ENCODE peak calls at places on chromosomes 6 and 20, in ten cellular contexts. F is left cardiac atrium; U is CD4-positive, alpha-beta T cell; R is naive thymus-derived CD8-positive, alpha-beta T cell; D is breast epithelium; X is activated effector memory CD4-positive, alpha-beta T cell treated with Interleukin-2 at 50 U/mL for 16 hours; I is osteoblast; T is cardiac septum; L is GOT3; N is Caki2. Q is an unnamed sample.

GRCh38 chr6:106324726-106325335 is 729 bp downstream of the ATG5 start:
- DNase-seq in F (no peak), U (no peak), R (no peak), D (no peak), X (no peak), I (peak; percentile 61), T (no peak), L (no peak), N (no peak), Q (no peak)

GRCh38 chr20:57092900-57093238 is 173.6 kb downstream of the BMP7 start:
- DNase-seq in F (no peak), U (no peak), R (no peak), D (no peak), X (no peak), I (no peak), T (no peak), L (no peak), N (no peak), Q (peak; percentile 50)

GRCh38 chr6:168122011-168122410 is 43.0 kb upstream of the FRMD1 start:
- DNase-seq in F (no peak), U (no peak), R (no peak), D (peak; percentile 33), X (no peak), I (no peak), T (no peak), L (no peak), N (no peak), Q (no peak)

GRCh38 chr6:111591370-111591900 is 14.2 kb downstream of the TRAF3IP2 start:
- DNase-seq in F (peak; percentile 92), U (no peak), R (no peak), D (peak; percentile 92), X (no peak), I (peak; percentile 96), T (no peak), L (peak; percentile 69), N (peak; percentile 93), Q (peak; percentile 87)

GRCh38 chr6:136607932-136608772 is 57.9 kb upstream of the MAP7 start:
- DNase-seq in F (peak; percentile 58), U (peak; percentile 74), R (peak; percentile 66), D (peak; percentile 74), X (peak; percentile 66), I (no peak), T (no peak), L (peak; percentile 18), N (peak; percentile 52), Q (no peak)

GRCh38 chr6:28922841-28923317 is 906 bp downstream of the TRIM27 start:
- DNase-seq in F (peak; percentile 63), U (peak; percentile 3), R (peak; percentile 11), D (no peak), X (peak; percentile 36), I (peak; percentile 65), T (peak; percentile 81), L (no peak), N (peak; percentile 65), Q (no peak)

GRCh38 chr6:44800171-44800671 is 412.7 kb downstream of the CDC5L start:
- DNase-seq in F (peak; percentile 21), U (no peak), R (no peak), D (no peak), X (no peak), I (peak; percentile 76), T (no peak), L (no peak), N (peak; percentile 9), Q (no peak)

GRCh38 chr6:150076196-150076893 is 7.4 kb upstream of the ULBP3 start:
- DNase-seq in F (no peak), U (no peak), R (no peak), D (no peak), X (no peak), I (no peak), T (no peak), L (no peak), N (peak; percentile 41), Q (no peak)

GRCh38 chr6:1689141-1689540 is 79.4 kb downstream of the FOXC1 start:
- DNase-seq in F (no peak), U (no peak), R (no peak), D (no peak), X (no peak), I (peak; percentile 79), T (no peak), L (no peak), N (peak; percentile 59), Q (no peak)

GRCh38 chr20:19889011-19889953 is 127.9 kb upstream of the NAA20 start:
- DNase-seq in F (peak; percentile 73), U (no peak), R (no peak), D (peak; percentile 60), X (no peak), I (peak; percentile 90), T (peak; percentile 78), L (no peak), N (peak; percentile 63), Q (peak; percentile 59)

GRCh38 chr20:49216991-49217578 is 2.1 kb upstream of the DDX27 start:
- DNase-seq in F (peak; percentile 94), U (peak; percentile 95), R (peak; percentile 84), D (peak; percentile 96), X (peak; percentile 81), I (peak; percentile 87), T (peak; percentile 96), L (peak; percentile 60), N (peak; percentile 91), Q (peak; percentile 95)

GRCh38 chr20:38434310-38434741 is 802 bp downstream of the SNHG17 start:
- DNase-seq in F (no peak), U (no peak), R (no peak), D (no peak), X (peak; percentile 21), I (no peak), T (no peak), L (no peak), N (no peak), Q (peak; percentile 61)

GRCh38 chr6:31299947-31300346 is 28.1 kb upstream of the HLA-C start:
- DNase-seq in F (no peak), U (no peak), R (no peak), D (no peak), X (no peak), I (no peak), T (no peak), L (no peak), N (no peak), Q (no peak)

GRCh38 chr6:75217203-75217602 is 11.3 kb upstream of the COL12A1 start:
- DNase-seq in F (no peak), U (no peak), R (no peak), D (no peak), X (no peak), I (peak; percentile 43), T (no peak), L (no peak), N (no peak), Q (no peak)

GRCh38 chr6:56690519-56691200 is 48.0 kb upstream of the DST start:
- DNase-seq in F (no peak), U (no peak), R (no peak), D (no peak), X (no peak), I (no peak), T (no peak), L (no peak), N (no peak), Q (no peak)

GRCh38 chr20:46408281-46408731 is 1.9 kb upstream of the ELMO2 start:
- DNase-seq in F (no peak), U (no peak), R (no peak), D (no peak), X (no peak), I (no peak), T (no peak), L (no peak), N (peak; percentile 40), Q (no peak)

GRCh38 chr6:41638801-41639555 is 710 bp downstream of the MDFI start:
- DNase-seq in F (no peak), U (no peak), R (no peak), D (no peak), X (no peak), I (peak; percentile 84), T (no peak), L (no peak), N (no peak), Q (peak; percentile 74)

GRCh38 chr6:79257381-79258205 is 23.1 kb upstream of the HMGN3 start:
- DNase-seq in F (no peak), U (no peak), R (no peak), D (no peak), X (no peak), I (no peak), T (no peak), L (no peak), N (no peak), Q (no peak)

GRCh38 chr6:135087803-135088202 is 33.2 kb upstream of the HBS1L start:
- DNase-seq in F (no peak), U (no peak), R (peak; percentile 65), D (no peak), X (peak; percentile 10), I (no peak), T (no peak), L (no peak), N (no peak), Q (no peak)

GRCh38 chr20:45470262-45470931 is 844 bp downstream of the WFDC2 start:
- DNase-seq in F (peak; percentile 43), U (no peak), R (no peak), D (peak; percentile 74), X (no peak), I (peak; percentile 60), T (no peak), L (no peak), N (peak; percentile 65), Q (peak; percentile 54)

GRCh38 chr20:45014671-45015415 is 48.5 kb downstream of the STK4 start:
- DNase-seq in F (no peak), U (no peak), R (no peak), D (no peak), X (no peak), I (peak; percentile 75), T (no peak), L (no peak), N (no peak), Q (no peak)

GRCh38 chr6:17486680-17487079 is 93.3 kb downstream of the CAP2 start:
- DNase-seq in F (no peak), U (no peak), R (no peak), D (no peak), X (no peak), I (no peak), T (no peak), L (no peak), N (no peak), Q (no peak)

GRCh38 chr6:44867561-44868334 is 460.4 kb upstream of the RUNX2 start:
- DNase-seq in F (no peak), U (no peak), R (no peak), D (no peak), X (no peak), I (peak; percentile 22), T (no peak), L (no peak), N (no peak), Q (no peak)

GRCh38 chr6:101779051-101779844 is 385.7 kb downstream of the GRIK2 start:
- DNase-seq in F (no peak), U (no peak), R (no peak), D (no peak), X (no peak), I (no peak), T (no peak), L (no peak), N (peak; percentile 6), Q (no peak)

GRCh38 chr6:24720131-24720603 is 1.2 kb upstream of the C6orf62 start:
- DNase-seq in F (peak; percentile 74), U (peak; percentile 61), R (peak; percentile 73), D (peak; percentile 62), X (peak; percentile 70), I (peak; percentile 69), T (peak; percentile 81), L (no peak), N (no peak), Q (peak; percentile 75)

GRCh38 chr6:100461273-100461919 is 3.3 kb downstream of the SIM1 start:
- DNase-seq in F (no peak), U (no peak), R (no peak), D (no peak), X (no peak), I (peak; percentile 65), T (no peak), L (no peak), N (peak; percentile 44), Q (no peak)

GRCh38 chr6:152130441-152130840 is 323.0 kb downstream of the ESR1 start:
- DNase-seq in F (no peak), U (no peak), R (no peak), D (no peak), X (no peak), I (no peak), T (no peak), L (no peak), N (no peak), Q (no peak)